ENCODE peak calls at places on chromosome 19, in nine cellular contexts. R is stomach, K is spleen, L is ovary, U is breast epithelium, J is tibial nerve, O is lower leg skin, W is endothelial cell of umbilical vein, Y is vagina. Z is an unnamed sample.

GRCh38 chr19:30122431-30122830 is 180.4 kb downstream of the URI1 start:
- DNase-seq in R (no peak), K (no peak), L (no peak), U (no peak), J (no peak), O (no peak), W (no peak), Y (no peak), Z (no peak)

GRCh38 chr19:1163283-1163933 is 10.7 kb downstream of the SBNO2 start:
- DNase-seq in R (no peak), K (peak), L (no peak), U (no peak), J (no peak), O (no peak), W (no peak), Y (no peak), Z (no peak)

GRCh38 chr19:38004505-38005223 is 97.7 kb downstream of the SIPA1L3 start:
- DNase-seq in R (peak), K (no peak), L (peak), U (peak), J (peak), O (peak), W (peak), Y (no peak), Z (peak)

GRCh38 chr19:38448225-38448624 is 14.7 kb downstream of the RYR1 start:
- DNase-seq in R (no peak), K (no peak), L (no peak), U (no peak), J (no peak), O (no peak), W (no peak), Y (no peak), Z (no peak)

GRCh38 chr19:49544154-49544553 is 16.4 kb downstream of the RCN3 start:
- DNase-seq in R (no peak), K (no peak), L (no peak), U (no peak), J (no peak), O (no peak), W (no peak), Y (no peak), Z (no peak)

GRCh38 chr19:23470873-23471555 is 75.7 kb upstream of the ZNF91 start:
- DNase-seq in R (no peak), K (no peak), L (no peak), U (no peak), J (no peak), O (no peak), W (no peak), Y (no peak), Z (no peak)

GRCh38 chr19:3857449-3858003 is 11.3 kb downstream of the ZFR2 start:
- DNase-seq in R (no peak), K (peak), L (no peak), U (no peak), J (no peak), O (no peak), W (no peak), Y (no peak), Z (no peak)

GRCh38 chr19:17001603-17002183 is 24.9 kb downstream of the CPAMD8 start:
- DNase-seq in R (no peak), K (peak), L (no peak), U (no peak), J (no peak), O (no peak), W (no peak), Y (no peak), Z (no peak)

GRCh38 chr19:55117063-55117635 is 288 bp downstream of the PPP1R12C start:
- DNase-seq in R (no peak), K (peak), L (no peak), U (peak), J (no peak), O (peak), W (no peak), Y (no peak), Z (no peak)

GRCh38 chr19:12379732-12380443 is 14.4 kb upstream of the ZNF442 start:
- DNase-seq in R (no peak), K (no peak), L (no peak), U (no peak), J (no peak), O (no peak), W (no peak), Y (no peak), Z (no peak)

GRCh38 chr19:21947775-21948174 is 63.0 kb downstream of the ZNF208 start:
- DNase-seq in R (no peak), K (no peak), L (no peak), U (no peak), J (no peak), O (no peak), W (no peak), Y (no peak), Z (no peak)

GRCh38 chr19:29694669-29695627 is 20.1 kb downstream of the C19orf12 start:
- DNase-seq in R (peak), K (peak), L (peak), U (peak), J (peak), O (peak), W (peak), Y (no peak), Z (peak)

GRCh38 chr19:49971991-49972401 is 11.0 kb upstream of the SIGLEC11 start:
- DNase-seq in R (peak), K (no peak), L (peak), U (no peak), J (no peak), O (no peak), W (no peak), Y (no peak), Z (no peak)

GRCh38 chr19:51071006-51071405 is 6.1 kb upstream of the KLK13 start:
- DNase-seq in R (peak), K (no peak), L (no peak), U (peak), J (no peak), O (peak), W (no peak), Y (no peak), Z (no peak)

GRCh38 chr19:16860118-16860517 is 28.7 kb upstream of the F2RL3 start:
- DNase-seq in R (no peak), K (no peak), L (no peak), U (no peak), J (no peak), O (no peak), W (no peak), Y (no peak), Z (no peak)

GRCh38 chr19:55441319-55441691 is 1.8 kb downstream of the SHISA7 start:
- DNase-seq in R (no peak), K (no peak), L (no peak), U (no peak), J (no peak), O (no peak), W (no peak), Y (no peak), Z (no peak)

GRCh38 chr19:38317104-38317612 is 1.4 kb upstream of the YIF1B start:
- DNase-seq in R (no peak), K (peak), L (no peak), U (no peak), J (no peak), O (no peak), W (peak), Y (no peak), Z (no peak)

GRCh38 chr19:47994209-47994802 is at the start of gene ELSPBP1:
- DNase-seq in R (no peak), K (no peak), L (no peak), U (no peak), J (no peak), O (no peak), W (no peak), Y (no peak), Z (no peak)

GRCh38 chr19:48689438-48689837 is 6.3 kb upstream of the FUT2 start:
- DNase-seq in R (peak), K (no peak), L (no peak), U (no peak), J (no peak), O (no peak), W (no peak), Y (no peak), Z (peak)

GRCh38 chr19:44985445-44985844 is 15.8 kb upstream of the RELB start:
- DNase-seq in R (no peak), K (peak), L (no peak), U (no peak), J (no peak), O (no peak), W (no peak), Y (no peak), Z (no peak)

GRCh38 chr19:17424743-17425365 is 5.0 kb downstream of the MVB12A start:
- DNase-seq in R (no peak), K (peak), L (peak), U (no peak), J (no peak), O (no peak), W (peak), Y (no peak), Z (no peak)

GRCh38 chr19:38742906-38743305 is 1.4 kb downstream of the CAPN12 start:
- DNase-seq in R (no peak), K (peak), L (no peak), U (no peak), J (no peak), O (no peak), W (no peak), Y (no peak), Z (no peak)

GRCh38 chr19:19032420-19033175 is 719 bp downstream of the SUGP2 start:
- DNase-seq in R (peak), K (peak), L (peak), U (peak), J (peak), O (peak), W (peak), Y (no peak), Z (peak)

GRCh38 chr19:3825286-3825956 is 39.2 kb upstream of the MATK start:
- DNase-seq in R (no peak), K (no peak), L (no peak), U (no peak), J (no peak), O (no peak), W (no peak), Y (no peak), Z (no peak)

GRCh38 chr19:13975870-13976269 is 23.6 kb downstream of the DCAF15 start:
- DNase-seq in R (no peak), K (no peak), L (no peak), U (no peak), J (no peak), O (no peak), W (no peak), Y (no peak), Z (no peak)

GRCh38 chr19:18364826-18365528 is 21.0 kb upstream of the GDF15 start:
- DNase-seq in R (peak), K (no peak), L (peak), U (peak), J (peak), O (peak), W (peak), Y (no peak), Z (peak)

GRCh38 chr19:3112375-3113099 is 18.4 kb downstream of the GNA11 start:
- DNase-seq in R (no peak), K (no peak), L (no peak), U (no peak), J (no peak), O (no peak), W (no peak), Y (no peak), Z (no peak)

GRCh38 chr19:7905298-7905697 is 1.6 kb downstream of the MAP2K7 start:
- DNase-seq in R (no peak), K (peak), L (peak), U (no peak), J (no peak), O (peak), W (no peak), Y (no peak), Z (no peak)

GRCh38 chr19:56383826-56384605 is 9.3 kb downstream of the ZNF582 start:
- DNase-seq in R (no peak), K (no peak), L (no peak), U (no peak), J (no peak), O (no peak), W (no peak), Y (no peak), Z (no peak)

GRCh38 chr19:16970821-16971220 is 55.8 kb downstream of the CPAMD8 start:
- DNase-seq in R (no peak), K (peak), L (no peak), U (no peak), J (no peak), O (no peak), W (no peak), Y (no peak), Z (no peak)

GRCh38 chr19:10289167-10289835 is 451 bp upstream of the ICAM5 start:
- DNase-seq in R (peak), K (peak), L (peak), U (no peak), J (no peak), O (peak), W (no peak), Y (no peak), Z (no peak)

GRCh38 chr19:54462072-54462712 is 1.4 kb downstream of the LENG9 start:
- DNase-seq in R (peak), K (peak), L (peak), U (no peak), J (no peak), O (no peak), W (peak), Y (no peak), Z (no peak)

GRCh38 chr19:55027472-55028337 is 10.4 kb downstream of the GP6 start:
- DNase-seq in R (no peak), K (no peak), L (no peak), U (no peak), J (no peak), O (no peak), W (no peak), Y (no peak), Z (no peak)

GRCh38 chr19:11361037-11361770 is 6.0 kb downstream of the PLPPR2 start:
- DNase-seq in R (peak), K (no peak), L (no peak), U (no peak), J (no peak), O (no peak), W (no peak), Y (no peak), Z (no peak)

DNA sequence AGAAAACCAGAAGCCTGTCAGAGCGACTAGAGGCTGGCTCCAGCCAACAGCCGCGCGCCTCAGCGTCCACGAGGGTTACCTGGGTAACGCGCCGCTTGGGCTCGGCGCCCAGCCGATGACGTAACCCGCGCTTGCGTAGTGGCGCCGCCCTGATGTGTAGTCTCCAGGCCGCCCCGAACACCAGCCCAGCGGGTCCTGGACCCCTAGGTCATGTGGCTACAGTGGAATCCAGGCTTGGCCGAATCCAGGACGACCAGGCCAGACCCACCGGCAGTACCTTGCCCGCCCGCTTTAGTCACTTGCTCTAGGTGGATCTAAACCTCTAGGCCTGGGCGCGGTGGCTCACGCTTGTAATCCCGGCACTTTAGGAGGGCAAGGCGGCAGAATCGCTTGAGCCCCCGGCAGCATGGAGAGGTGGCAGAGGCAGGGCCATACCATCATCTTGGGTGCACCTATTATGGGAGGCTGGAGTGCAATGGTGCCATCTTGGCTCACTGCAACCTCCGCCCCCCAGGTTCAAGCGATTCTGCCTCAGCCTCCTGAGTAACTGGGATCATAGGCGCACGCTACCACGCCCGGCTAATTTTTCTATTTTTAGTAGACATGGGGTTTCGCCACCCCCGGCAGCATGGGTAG is 7.2 kb upstream of the ZNF606 start:
- DNase-seq in R (peak), K (peak), L (peak), U (peak), J (peak), O (peak), W (peak), Y (no peak), Z (peak)
- TF ChIP-seq POLR2A in R (no peak), K (no peak), L (peak), U (peak), J (no peak), O (no peak), W (no peak), Y (no peak), Z (no peak)

GRCh38 chr19:46454244-46454643 is 17.1 kb downstream of the PNMA8A start:
- DNase-seq in R (no peak), K (no peak), L (no peak), U (no peak), J (no peak), O (no peak), W (no peak), Y (no peak), Z (no peak)
- TF ChIP-seq CTCF in R (no peak), K (no peak), L (no peak), U (no peak), J (no peak), O (no peak), W (no peak), Y (no peak), Z (no peak)

GRCh38 chr19:35612559-35613321 is at the start of gene HAUS5:
- DNase-seq in R (peak), K (peak), L (peak), U (peak), J (peak), O (peak), W (peak), Y (no peak), Z (peak)
- TF ChIP-seq POLR2A in R (no peak), K (no peak), L (peak), U (no peak), J (no peak), O (no peak), W (peak), Y (peak), Z (no peak)

GRCh38 chr19:43224855-43225253 is 19.4 kb upstream of the PSG4 start:
- DNase-seq in R (no peak), K (no peak), L (no peak), U (no peak), J (no peak), O (no peak), W (no peak), Y (no peak), Z (no peak)

GRCh38 chr19:43229315-43229714 is 23.9 kb upstream of the PSG4 start:
- DNase-seq in R (no peak), K (no peak), L (no peak), U (no peak), J (no peak), O (no peak), W (no peak), Y (no peak), Z (no peak)
- TF ChIP-seq CTCF in R (no peak), K (no peak), L (no peak), U (no peak), J (no peak), O (no peak), W (no peak), Y (no peak), Z (no peak)

GRCh38 chr19:52099497-52100138 is 4.1 kb upstream of the ZNF841 start:
- DNase-seq in R (no peak), K (no peak), L (no peak), U (no peak), J (no peak), O (no peak), W (no peak), Y (no peak), Z (no peak)

GRCh38 chr19:52094526-52094925 is 1.0 kb downstream of the ZNF841 start:
- DNase-seq in R (no peak), K (no peak), L (no peak), U (no peak), J (no peak), O (no peak), W (no peak), Y (no peak), Z (no peak)

GRCh38 chr19:52095172-52096014 is at the start of gene ZNF841:
- DNase-seq in R (peak), K (peak), L (peak), U (peak), J (peak), O (peak), W (peak), Y (no peak), Z (peak)
- TF ChIP-seq POLR2A in R (no peak), K (no peak), L (peak), U (peak), J (no peak), O (no peak), W (peak), Y (peak), Z (peak)

Z was measured in uterus.